ENCODE peak calls at places on chromosome 10, in four cellular contexts. One of them, this sample, is unnamed.
A peak's percentile ranks its signal among the peaks of the same experiment; 100 is the strongest.

GRCh38 chr10:75246506-75246905 is 10.7 kb upstream of the COMTD1 start:
- DNase-seq in mesothelial cell of epicardium: no peak
- DNase-seq in cardiac muscle cell: no peak
- DNase-seq in AG08395: no peak
- DNase-seq in this sample: no peak

GRCh38 chr10:37865957-37866671 is 8.7 kb upstream of the ZNF248 start:
- DNase-seq in mesothelial cell of epicardium: no peak
- DNase-seq in cardiac muscle cell: no peak
- DNase-seq in AG08395: no peak
- DNase-seq in this sample: no peak

GRCh38 chr10:29618341-29619171 is 16.2 kb downstream of the SVIL start:
- DNase-seq in mesothelial cell of epicardium: no peak
- DNase-seq in cardiac muscle cell: no peak
- DNase-seq in AG08395: no peak
- DNase-seq in this sample: no peak

GRCh38 chr10:118698421-118698820 is 56.3 kb downstream of the CACUL1 start:
- DNase-seq in mesothelial cell of epicardium: no peak
- DNase-seq in cardiac muscle cell: no peak
- DNase-seq in AG08395: peak; percentile 20
- DNase-seq in this sample: no peak

GRCh38 chr10:100327007-100327700 is 2.9 kb downstream of the PKD2L1 start:
- DNase-seq in mesothelial cell of epicardium: no peak
- DNase-seq in cardiac muscle cell: no peak
- DNase-seq in AG08395: peak; percentile 52
- DNase-seq in this sample: no peak

GRCh38 chr10:110508389-110508788 is 10.7 kb downstream of the DUSP5 start:
- DNase-seq in mesothelial cell of epicardium: no peak
- DNase-seq in cardiac muscle cell: no peak
- DNase-seq in AG08395: no peak
- DNase-seq in this sample: no peak

GRCh38 chr10:110530131-110530831 is 32.6 kb downstream of the DUSP5 start:
- DNase-seq in mesothelial cell of epicardium: peak; percentile 39
- DNase-seq in cardiac muscle cell: peak; percentile 58
- DNase-seq in AG08395: peak; percentile 83
- DNase-seq in this sample: no peak

GRCh38 chr10:122192142-122192541 is 79.0 kb upstream of the BTBD16 start:
- DNase-seq in mesothelial cell of epicardium: no peak
- DNase-seq in cardiac muscle cell: peak; percentile 89
- DNase-seq in AG08395: no peak
- DNase-seq in this sample: peak; percentile 64

GRCh38 chr10:19119191-19119590 is 70.6 kb downstream of the MALRD1 start:
- DNase-seq in mesothelial cell of epicardium: no peak
- DNase-seq in cardiac muscle cell: no peak
- DNase-seq in AG08395: no peak
- DNase-seq in this sample: no peak

GRCh38 chr10:99975942-99976809 is 33.6 kb downstream of the DNMBP start:
- DNase-seq in mesothelial cell of epicardium: no peak
- DNase-seq in cardiac muscle cell: no peak
- DNase-seq in AG08395: peak; percentile 13
- DNase-seq in this sample: no peak

GRCh38 chr10:24341897-24342296 is 133.0 kb downstream of the KIAA1217 start:
- DNase-seq in mesothelial cell of epicardium: no peak
- DNase-seq in cardiac muscle cell: no peak
- DNase-seq in AG08395: no peak
- DNase-seq in this sample: no peak

GRCh38 chr10:93742633-93743349 is 14.9 kb upstream of the LGI1 start:
- DNase-seq in mesothelial cell of epicardium: no peak
- DNase-seq in cardiac muscle cell: no peak
- DNase-seq in AG08395: no peak
- DNase-seq in this sample: no peak

GRCh38 chr10:52420656-52421055 is 106.6 kb downstream of the DKK1 start:
- DNase-seq in mesothelial cell of epicardium: no peak
- DNase-seq in cardiac muscle cell: no peak
- DNase-seq in AG08395: no peak
- DNase-seq in this sample: no peak

GRCh38 chr10:28661035-28661434 is 16.3 kb upstream of the BAMBI start:
- DNase-seq in mesothelial cell of epicardium: no peak
- DNase-seq in cardiac muscle cell: no peak
- DNase-seq in AG08395: peak; percentile 94
- DNase-seq in this sample: no peak

GRCh38 chr10:90136731-90137316 is 435.4 kb downstream of the KIF20B start:
- DNase-seq in mesothelial cell of epicardium: no peak
- DNase-seq in cardiac muscle cell: peak; percentile 8
- DNase-seq in AG08395: no peak
- DNase-seq in this sample: no peak

GRCh38 chr10:89245802-89246201 is 5.8 kb downstream of the LIPA start:
- DNase-seq in mesothelial cell of epicardium: no peak
- DNase-seq in cardiac muscle cell: no peak
- DNase-seq in AG08395: no peak
- DNase-seq in this sample: no peak

GRCh38 chr10:105434970-105435369 is 793.9 kb downstream of the SORCS3 start:
- DNase-seq in mesothelial cell of epicardium: no peak
- DNase-seq in cardiac muscle cell: no peak
- DNase-seq in AG08395: no peak
- DNase-seq in this sample: no peak

GRCh38 chr10:3412646-3413045 is 240.1 kb upstream of the PITRM1 start:
- DNase-seq in mesothelial cell of epicardium: no peak
- DNase-seq in cardiac muscle cell: no peak
- DNase-seq in AG08395: no peak
- DNase-seq in this sample: no peak

GRCh38 chr10:75397571-75397921 is 4.0 kb downstream of the ZNF503 start:
- DNase-seq in mesothelial cell of epicardium: no peak
- DNase-seq in cardiac muscle cell: peak; percentile 20
- DNase-seq in AG08395: no peak
- DNase-seq in this sample: no peak

GRCh38 chr10:26939290-26939956 is 78.7 kb upstream of the ABI1 start:
- DNase-seq in mesothelial cell of epicardium: no peak
- DNase-seq in cardiac muscle cell: no peak
- DNase-seq in AG08395: no peak
- DNase-seq in this sample: no peak

GRCh38 chr10:95394161-95394880 is 103.5 kb upstream of the PDLIM1 start:
- DNase-seq in mesothelial cell of epicardium: no peak
- DNase-seq in cardiac muscle cell: no peak
- DNase-seq in AG08395: no peak
- DNase-seq in this sample: no peak

GRCh38 chr10:71840936-71841335 is 10.1 kb downstream of the PSAP start:
- DNase-seq in mesothelial cell of epicardium: no peak
- DNase-seq in cardiac muscle cell: no peak
- DNase-seq in AG08395: no peak
- DNase-seq in this sample: no peak

GRCh38 chr10:71218046-71218832 is 5.9 kb downstream of the UNC5B start:
- DNase-seq in mesothelial cell of epicardium: no peak
- DNase-seq in cardiac muscle cell: no peak
- DNase-seq in AG08395: peak; percentile 46
- DNase-seq in this sample: no peak

This sample was measured in substantia nigra.